ENCODE peak calls at places on chromosomes 1 and 21, in five cellular contexts. Y is small intestine, A is cardiac muscle cell, Q is astrocyte, E is astrocyte of the spinal cord. G is an unnamed sample.

GRCh38 chr1:54253480-54253879 is 53.5 kb downstream of the MRPL37 start:
- DNase-seq in Y (no peak), A (peak; percentile 85), Q (peak; percentile 94), E (peak; percentile 96), G (no peak)

GRCh38 chr1:53331446-53332187 is 3.7 kb upstream of the LRP8 start:
- DNase-seq in Y (no peak), A (no peak), Q (no peak), E (no peak), G (no peak)

GRCh38 chr1:81379430-81379829 is 421.3 kb upstream of the ADGRL2 start:
- DNase-seq in Y (no peak), A (no peak), Q (no peak), E (no peak), G (no peak)

GRCh38 chr1:174040387-174040786 is 18.2 kb upstream of the RC3H1 start:
- DNase-seq in Y (peak; percentile 62), A (peak; percentile 64), Q (peak; percentile 82), E (peak; percentile 61), G (no peak)

GRCh38 chr21:27713159-27714109 is 746.5 kb upstream of the ADAMTS5 start:
- DNase-seq in Y (peak; percentile 81), A (no peak), Q (no peak), E (no peak), G (no peak)

GRCh38 chr1:53725238-53725689 is 13.7 kb downstream of the GLIS1 start:
- DNase-seq in Y (no peak), A (peak; percentile 26), Q (peak; percentile 79), E (peak; percentile 67), G (no peak)

GRCh38 chr1:181777812-181778211 is 283.7 kb downstream of the ZNF648 start:
- DNase-seq in Y (no peak), A (no peak), Q (peak; percentile 60), E (no peak), G (no peak)

GRCh38 chr1:67711850-67712202 is 26.8 kb downstream of the GADD45A start:
- DNase-seq in Y (no peak), A (no peak), Q (no peak), E (no peak), G (no peak)

GRCh38 chr1:101025283-101025679 is 303 bp downstream of the DPH5 start:
- DNase-seq in Y (peak; percentile 45), A (peak; percentile 30), Q (no peak), E (no peak), G (no peak)

GRCh38 chr1:193631306-193631705 is 444.9 kb upstream of the B3GALT2 start:
- DNase-seq in Y (no peak), A (no peak), Q (no peak), E (no peak), G (no peak)

GRCh38 chr1:246930830-246931548 is 759 bp downstream of the AHCTF1 start:
- DNase-seq in Y (peak; percentile 62), A (peak; percentile 62), Q (peak; percentile 58), E (peak; percentile 62), G (no peak)

GRCh38 chr1:114703242-114703641 is 7.9 kb upstream of the AMPD1 start:
- DNase-seq in Y (no peak), A (no peak), Q (no peak), E (no peak), G (no peak)

GRCh38 chr1:168112673-168113305 is 23.9 kb downstream of the GPR161 start:
- DNase-seq in Y (no peak), A (peak; percentile 90), Q (peak; percentile 81), E (peak; percentile 86), G (no peak)

GRCh38 chr1:224092601-224093000 is 21.3 kb upstream of the FBXO28 start:
- DNase-seq in Y (no peak), A (no peak), Q (no peak), E (no peak), G (no peak)

GRCh38 chr1:153397924-153398651 is 7.2 kb upstream of the S100A8 start:
- DNase-seq in Y (no peak), A (no peak), Q (no peak), E (no peak), G (no peak)

GRCh38 chr1:175191654-175192053 is 922 bp downstream of the KIAA0040 start:
- DNase-seq in Y (peak; percentile 64), A (no peak), Q (no peak), E (no peak), G (no peak)

GRCh38 chr1:226798427-226799411 is 59.6 kb upstream of the ITPKB start:
- DNase-seq in Y (peak; percentile 52), A (no peak), Q (no peak), E (no peak), G (no peak)

GRCh38 chr21:38816400-38816973 is 10.8 kb downstream of the ETS2 start:
- DNase-seq in Y (no peak), A (no peak), Q (no peak), E (no peak), G (no peak)

GRCh38 chr1:159924791-159925712 is at the start of gene TAGLN2:
- DNase-seq in Y (peak; percentile 92), A (peak; percentile 96), Q (peak; percentile 83), E (peak; percentile 96), G (no peak)

GRCh38 chr1:201570158-201570885 is 31.4 kb downstream of the NAV1 start:
- DNase-seq in Y (no peak), A (no peak), Q (no peak), E (no peak), G (no peak)

GRCh38 chr1:181151378-181152326 is 63.2 kb downstream of the IER5 start:
- DNase-seq in Y (peak; percentile 84), A (peak; percentile 46), Q (peak; percentile 22), E (no peak), G (no peak)

GRCh38 chr1:35190784-35191183 is 2.2 kb downstream of the SFPQ start:
- DNase-seq in Y (no peak), A (no peak), Q (no peak), E (no peak), G (no peak)

GRCh38 chr1:228830954-228831481 is 95.7 kb downstream of the RHOU start:
- DNase-seq in Y (peak; percentile 79), A (peak; percentile 64), Q (peak; percentile 79), E (peak; percentile 80), G (no peak)

GRCh38 chr1:162676087-162676486 is 43.8 kb downstream of the DDR2 start:
- DNase-seq in Y (no peak), A (peak; percentile 53), Q (peak; percentile 84), E (peak; percentile 76), G (no peak)

GRCh38 chr21:38340131-38340530 is 83.3 kb downstream of the KCNJ15 start:
- DNase-seq in Y (no peak), A (no peak), Q (no peak), E (no peak), G (no peak)

GRCh38 chr1:201648911-201649775 is 110.2 kb downstream of the NAV1 start:
- DNase-seq in Y (no peak), A (peak; percentile 27), Q (no peak), E (peak; percentile 64), G (no peak)

GRCh38 chr1:168833352-168833751 is 104.3 kb upstream of the DPT start:
- DNase-seq in Y (peak; percentile 91), A (no peak), Q (no peak), E (no peak), G (no peak)

GRCh38 chr1:11522400-11523235 is 43.7 kb downstream of the DISP3 start:
- DNase-seq in Y (no peak), A (no peak), Q (no peak), E (no peak), G (no peak)

GRCh38 chr1:50047916-50048694 is 24.4 kb upstream of the AGBL4 start:
- DNase-seq in Y (no peak), A (no peak), Q (no peak), E (no peak), G (peak; percentile 54)

GRCh38 chr1:2833454-2834145 is 32.1 kb upstream of the TTC34 start:
- DNase-seq in Y (no peak), A (no peak), Q (no peak), E (no peak), G (no peak)

GRCh38 chr1:156104861-156105546 is 9.5 kb upstream of the LMNA start:
- DNase-seq in Y (no peak), A (peak; percentile 75), Q (no peak), E (no peak), G (no peak)

GRCh38 chr1:9252999-9253398 is 18.4 kb downstream of the H6PD start:
- DNase-seq in Y (peak; percentile 80), A (no peak), Q (no peak), E (no peak), G (no peak)

DNA sequence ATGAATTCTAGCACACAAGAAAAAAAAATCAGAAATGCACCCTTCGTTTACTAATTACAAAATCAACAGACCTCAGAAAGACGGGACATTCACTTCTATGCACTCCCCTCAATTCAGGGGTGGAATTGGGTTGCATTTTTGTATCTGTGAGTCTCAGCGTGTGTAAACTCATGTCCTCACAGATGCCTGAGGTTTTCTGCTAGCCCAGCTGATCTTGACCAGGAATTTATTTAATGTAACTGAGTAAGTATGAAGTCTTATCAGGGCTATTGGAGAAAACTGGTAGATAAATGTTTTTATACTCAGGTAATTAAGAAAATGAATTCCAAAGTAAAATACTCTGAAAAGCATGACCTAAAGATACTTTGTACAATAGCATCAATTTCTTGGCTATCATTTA is 167.7 kb downstream of the RUNX1 start:
- DNase-seq in Y (no peak), A (peak; percentile 61), Q (peak; percentile 89), E (peak; percentile 84), G (no peak)
- H3K4me3 ChIP-seq in Y (no peak overlapping the region), A (no peak overlapping the region), Q (peak overlapping the region; percentile 58), E (peak overlapping the region; percentile 11), G (no peak overlapping the region)

GRCh38 chr21:45974073-45975016 is 7.2 kb upstream of the COL6A1 start:
- DNase-seq in Y (no peak), A (peak; percentile 75), Q (peak; percentile 76), E (peak; percentile 89), G (no peak)
- H3K4me3 ChIP-seq in Y (peak overlapping the region; percentile 23), A (peak overlapping the region; percentile 34), Q (peak overlapping the region; percentile 37), E (peak overlapping the region; percentile 29), G (peak overlapping the region; percentile 29)

GRCh38 chr21:16536661-16537359 is 807.0 kb downstream of the USP25 start:
- DNase-seq in Y (no peak), A (peak; percentile 64), Q (peak; percentile 62), E (peak; percentile 68), G (no peak)
- H3K4me3 ChIP-seq in Y (no peak overlapping the region), A (no peak overlapping the region), Q (peak overlapping the region; percentile 69), E (peak overlapping the region; percentile 53), G (no peak overlapping the region)

GRCh38 chr1:185338719-185339622 is 21.9 kb upstream of the IVNS1ABP start:
- DNase-seq in Y (peak; percentile 60), A (peak; percentile 73), Q (peak; percentile 45), E (peak; percentile 48), G (no peak)
- H3K4me3 ChIP-seq in Y (no peak overlapping the region), A (no peak overlapping the region), Q (no peak overlapping the region), E (no peak overlapping the region), G (no peak overlapping the region)

GRCh38 chr1:222730866-222731265 is 6.1 kb upstream of the FAM177B start:
- DNase-seq in Y (no peak), A (no peak), Q (no peak), E (no peak), G (no peak)
- H3K4me3 ChIP-seq in Y (no peak overlapping the region), A (no peak overlapping the region), Q (no peak overlapping the region), E (no peak overlapping the region), G (no peak overlapping the region)

GRCh38 chr1:109041614-109042473 is at the start of gene WDR47:
- DNase-seq in Y (peak; percentile 97), A (peak; percentile 96), Q (peak; percentile 83), E (peak; percentile 96), G (peak; percentile 82)
- H3K4me3 ChIP-seq in Y (peak within 1 kb of the TSS; percentile 63), A (peak within 1 kb of the TSS; percentile 92), Q (peak within 1 kb of the TSS; percentile 89), E (peak within 1 kb of the TSS; percentile 98), G (peak within 1 kb of the TSS; percentile 61)

G was measured in iPS DF 6.9.